ENCODE peak calls at places on chromosomes 2 and 18, in nine cellular contexts. V is ELF-1; N is LoVo; D is stimulated activated CD4-positive, alpha-beta T cell treated with anti-CD3 and anti-CD28 coated beads, Interleukin-15, amount 100 ng/mL, for 1 hour; P is Calu3; B is left ventricle myocardium inferior; A is D341Med; W is prostate gland; O is lower lobe of right lung. H is an unnamed sample.

GRCh38 chr2:7440985-7441384 is 523.8 kb downstream of the RNF144A start:
- DNase-seq in V (no peak), N (no peak), D (no peak), P (no peak), B (no peak), A (no peak), W (no peak), O (no peak), H (no peak)

GRCh38 chr2:165410231-165410630 is 59.3 kb upstream of the CSRNP3 start:
- DNase-seq in V (no peak), N (no peak), D (no peak), P (no peak), B (no peak), A (no peak), W (no peak), O (no peak), H (no peak)

GRCh38 chr2:29374823-29375222 is 259.6 kb downstream of the CLIP4 start:
- DNase-seq in V (no peak), N (no peak), D (no peak), P (no peak), B (no peak), A (no peak), W (no peak), O (no peak), H (no peak)

GRCh38 chr2:178114462-178114861 is 2.2 kb downstream of the RBM45 start:
- DNase-seq in V (no peak), N (no peak), D (no peak), P (no peak), B (no peak), A (no peak), W (no peak), O (no peak), H (no peak)

GRCh38 chr2:84969511-84970265 is 1.3 kb upstream of the KCMF1 start:
- DNase-seq in V (no peak), N (no peak), D (no peak), P (no peak), B (no peak), A (no peak), W (no peak), O (no peak), H (peak)

GRCh38 chr2:177429688-177430325 is 37.2 kb downstream of the AGPS start:
- DNase-seq in V (no peak), N (no peak), D (no peak), P (no peak), B (no peak), A (no peak), W (no peak), O (no peak), H (no peak)

GRCh38 chr2:19902272-19902730 is 518 bp upstream of the TTC32 start:
- DNase-seq in V (no peak), N (no peak), D (no peak), P (no peak), B (no peak), A (no peak), W (no peak), O (no peak), H (peak)

GRCh38 chr18:79947881-79948610 is 3.4 kb downstream of the SLC66A2 start:
- DNase-seq in V (no peak), N (no peak), D (no peak), P (no peak), B (no peak), A (peak), W (no peak), O (peak), H (no peak)

GRCh38 chr2:160581448-160581847 is 87.8 kb upstream of the RBMS1 start:
- DNase-seq in V (peak), N (no peak), D (no peak), P (no peak), B (no peak), A (no peak), W (no peak), O (no peak), H (peak)

GRCh38 chr2:42917374-42918017 is 125.1 kb upstream of the HAAO start:
- DNase-seq in V (no peak), N (no peak), D (no peak), P (no peak), B (no peak), A (no peak), W (no peak), O (no peak), H (no peak)

GRCh38 chr18:34901299-34901698 is 139.9 kb upstream of the MAPRE2 start:
- DNase-seq in V (no peak), N (no peak), D (no peak), P (no peak), B (no peak), A (no peak), W (no peak), O (no peak), H (no peak)

H was measured in NCI-H82.